ENCODE peak calls at places on chromosomes 1 and 21, in four cellular contexts. N is OCI-LY7, Y is A673, A is uterus. K is an unnamed sample. For H3K36me3 and H3K4me1, the result is how much of the 10 kb centered on the place peaks cover.

GRCh38 chr21:45589686-45590245 is 47.5 kb upstream of the SLC19A1 start:
- DNase-seq in N (no peak), Y (no peak), A (no peak), K (no peak)

GRCh38 chr1:161009602-161010211 is 11.2 kb downstream of the F11R start:
- DNase-seq in N (no peak), Y (no peak), A (no peak), K (no peak)

GRCh38 chr1:10046356-10047085 is 13.8 kb downstream of the UBE4B start:
- DNase-seq in N (no peak), Y (no peak), A (no peak), K (no peak)

GRCh38 chr21:34670962-34671348 is 2.2 kb downstream of the CLIC6 start:
- DNase-seq in N (no peak), Y (no peak), A (no peak), K (no peak)

GRCh38 chr1:199223936-199224335 is 585.1 kb downstream of the PTPRC start:
- DNase-seq in N (no peak), Y (no peak), A (no peak), K (no peak)

GRCh38 chr21:25179116-25179515 is 428.2 kb downstream of the MRPL39 start:
- DNase-seq in N (no peak), Y (no peak), A (no peak), K (no peak)

GRCh38 chr1:20603473-20604464 is 14.9 kb downstream of the CDA start:
- DNase-seq in N (no peak), Y (no peak), A (no peak), K (no peak)

GRCh38 chr1:204746838-204747442 is 61.4 kb upstream of the LRRN2 start:
- DNase-seq in N (peak), Y (peak), A (peak), K (peak)

GRCh38 chr1:119453021-119453420 is 38.1 kb downstream of the HSD3B2 start:
- DNase-seq in N (no peak), Y (no peak), A (no peak), K (no peak)

GRCh38 chr1:178052650-178053461 is 41.0 kb upstream of the RASAL2 start:
- DNase-seq in N (no peak), Y (peak), A (no peak), K (peak)

GRCh38 chr1:212916395-212917133 is 33.8 kb upstream of the VASH2 start:
- DNase-seq in N (no peak), Y (peak), A (no peak), K (peak)

GRCh38 chr1:229694053-229694693 is 68.1 kb downstream of the URB2 start:
- DNase-seq in N (peak), Y (peak), A (peak), K (no peak)

GRCh38 chr1:1082239-1083180 is 8.4 kb upstream of the RNF223 start:
- DNase-seq in N (no peak), Y (no peak), A (no peak), K (no peak)

GRCh38 chr21:21712761-21713558 is 714.8 kb downstream of the NCAM2 start:
- DNase-seq in N (no peak), Y (peak), A (no peak), K (peak)

GRCh38 chr1:195462646-195463045 is 1145.6 kb downstream of the KCNT2 start:
- DNase-seq in N (no peak), Y (peak), A (no peak), K (no peak)

GRCh38 chr21:15768045-15768601 is 38.3 kb downstream of the USP25 start:
- DNase-seq in N (no peak), Y (no peak), A (no peak), K (no peak)
- H3K36me3 ChIP-seq in N (under half), Y (under half), A (under half), K (under half)

DNA sequence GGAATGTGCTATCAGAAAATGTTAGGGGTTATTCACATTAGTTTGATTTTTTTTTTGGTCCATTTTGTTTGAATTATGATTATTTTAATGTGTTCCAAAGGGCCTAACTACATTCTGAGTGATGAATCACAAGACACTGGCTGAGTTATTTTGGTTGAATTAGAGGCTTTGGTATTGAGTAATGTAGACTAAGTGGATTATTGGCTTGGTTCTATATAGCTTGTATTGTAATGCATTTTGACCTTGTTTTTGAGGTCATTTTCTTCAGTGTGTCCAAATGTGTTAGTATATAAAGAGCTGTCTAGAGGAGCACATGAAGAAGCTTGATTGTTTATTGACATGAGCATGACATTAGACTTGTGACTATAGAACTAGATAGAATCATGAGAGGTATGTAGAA is 3.4 kb downstream of the ZNF326 start:
- DNase-seq in N (no peak), Y (peak), A (no peak), K (no peak)
- H3K4me1 ChIP-seq in N (under half), Y (under half), A (under half), K (under half)

GRCh38 chr1:208045410-208046252 is 134.7 kb upstream of the CD34 start:
- DNase-seq in N (no peak), Y (no peak), A (no peak), K (no peak)
- H3K36me3 ChIP-seq in N (under half), Y (under half), A (under half), K (half or more)

GRCh38 chr1:193110864-193111263 is 5.7 kb upstream of the GLRX2 start:
- DNase-seq in N (no peak), Y (no peak), A (no peak), K (no peak)

GRCh38 chr1:193113258-193113991 is 8.2 kb upstream of the GLRX2 start:
- DNase-seq in N (no peak), Y (no peak), A (no peak), K (no peak)

GRCh38 chr1:193110246-193110645 is 5.0 kb upstream of the GLRX2 start:
- DNase-seq in N (no peak), Y (no peak), A (no peak), K (no peak)

GRCh38 chr1:193109619-193110018 is 4.4 kb upstream of the GLRX2 start:
- DNase-seq in N (no peak), Y (no peak), A (no peak), K (no peak)

DNA sequence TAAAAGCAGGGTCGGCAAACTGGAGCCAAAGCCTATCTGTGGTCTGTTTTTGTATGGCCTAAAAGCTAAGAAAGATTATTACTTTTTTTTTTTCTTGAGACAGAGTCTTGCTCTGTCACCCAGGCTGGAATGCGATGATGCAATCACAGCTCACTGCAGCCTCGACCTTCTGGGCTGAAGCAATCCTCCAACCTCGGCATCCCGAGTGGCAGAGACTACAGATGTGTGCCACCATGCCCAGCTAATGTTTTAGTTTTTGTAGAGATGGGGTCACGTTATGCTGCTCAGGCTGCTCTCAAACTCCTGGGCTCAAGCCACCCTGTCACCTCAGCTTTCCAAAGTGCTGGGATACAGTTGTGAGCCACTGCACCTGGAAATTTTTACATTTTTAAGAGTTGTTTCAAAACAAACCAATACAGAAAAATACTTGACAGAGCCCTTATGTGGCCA is 6.5 kb upstream of the GLRX2 start:
- DNase-seq in N (no peak), Y (peak), A (peak), K (no peak)
- H3K4me1 ChIP-seq in N (under half), Y (under half), A (under half), K (under half)

DNA sequence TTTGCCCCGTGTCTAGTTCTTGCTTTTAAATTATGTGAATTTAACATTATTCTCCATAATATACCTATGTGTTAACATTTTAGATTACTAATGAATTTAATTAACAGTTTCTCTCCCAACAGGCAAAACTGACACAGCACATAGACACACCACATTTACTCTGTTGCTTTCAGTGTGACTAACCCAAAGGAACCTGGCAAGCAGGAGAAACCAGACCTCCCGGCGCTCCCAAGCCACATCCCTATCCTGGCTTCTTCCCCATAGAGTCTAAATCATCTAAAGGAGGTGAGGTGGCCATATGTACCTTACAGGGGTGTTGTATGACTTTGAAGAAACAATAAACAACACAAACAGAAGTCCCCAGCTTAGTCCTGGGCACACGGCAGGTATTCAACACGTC is 69.2 kb downstream of the CAPZB start:
- DNase-seq in N (no peak), Y (no peak), A (no peak), K (no peak)
- H3K36me3 ChIP-seq in N (under half), Y (under half), A (under half), K (under half)

GRCh38 chr1:155938220-155938627 is 3.2 kb upstream of the RXFP4 start:
- DNase-seq in N (peak), Y (peak), A (no peak), K (peak)
- H3K4me1 ChIP-seq in N (half or more), Y (under half), A (under half), K (under half)

GRCh38 chr1:39564340-39564739 is 12.2 kb downstream of the PABPC4 start:
- DNase-seq in N (no peak), Y (no peak), A (no peak), K (no peak)
- H3K36me3 ChIP-seq in N (half or more), Y (half or more), A (under half), K (half or more)

GRCh38 chr1:51249445-51249844 is 13.4 kb downstream of the RNF11 start:
- DNase-seq in N (no peak), Y (no peak), A (no peak), K (no peak)
- H3K4me1 ChIP-seq in N (under half), Y (under half), A (under half), K (under half)